ENCODE peak calls at places on chromosomes 7 and 10, in eight cellular contexts. One of them, this sample, is unnamed.

GRCh38 chr7:151686826-151687225 is 167.1 kb upstream of the RHEB start:
- DNase-seq in neural progenitor cell: no peak
- DNase-seq in Calu3: no peak
- DNase-seq in GM13977: peak
- DNase-seq in HFFc6: no peak
- DNase-seq in foreskin keratinocyte: no peak
- DNase-seq in left ventricle myocardium inferior: no peak
- DNase-seq in psoas muscle: no peak
- DNase-seq in this sample: no peak

GRCh38 chr7:116495737-116496136 is 3.8 kb upstream of the CAV2 start:
- DNase-seq in neural progenitor cell: no peak
- DNase-seq in Calu3: no peak
- DNase-seq in GM13977: no peak
- DNase-seq in HFFc6: no peak
- DNase-seq in foreskin keratinocyte: peak
- DNase-seq in left ventricle myocardium inferior: no peak
- DNase-seq in psoas muscle: no peak
- DNase-seq in this sample: peak

GRCh38 chr10:130141878-130142277 is 5.7 kb downstream of the GLRX3 start:
- DNase-seq in neural progenitor cell: no peak
- DNase-seq in Calu3: no peak
- DNase-seq in GM13977: peak
- DNase-seq in HFFc6: no peak
- DNase-seq in foreskin keratinocyte: no peak
- DNase-seq in left ventricle myocardium inferior: no peak
- DNase-seq in psoas muscle: no peak
- DNase-seq in this sample: no peak

GRCh38 chr10:3452234-3452633 is 279.7 kb upstream of the PITRM1 start:
- DNase-seq in neural progenitor cell: peak
- DNase-seq in Calu3: no peak
- DNase-seq in GM13977: no peak
- DNase-seq in HFFc6: peak
- DNase-seq in foreskin keratinocyte: peak
- DNase-seq in left ventricle myocardium inferior: no peak
- DNase-seq in psoas muscle: no peak
- DNase-seq in this sample: peak

GRCh38 chr10:106189254-106189653 is 975.3 kb downstream of the SORCS1 start:
- DNase-seq in neural progenitor cell: peak
- DNase-seq in Calu3: no peak
- DNase-seq in GM13977: peak
- DNase-seq in HFFc6: no peak
- DNase-seq in foreskin keratinocyte: no peak
- DNase-seq in left ventricle myocardium inferior: no peak
- DNase-seq in psoas muscle: no peak
- DNase-seq in this sample: peak

GRCh38 chr10:30046476-30046875 is 12.9 kb downstream of the JCAD start:
- DNase-seq in neural progenitor cell: no peak
- DNase-seq in Calu3: no peak
- DNase-seq in GM13977: no peak
- DNase-seq in HFFc6: no peak
- DNase-seq in foreskin keratinocyte: no peak
- DNase-seq in left ventricle myocardium inferior: no peak
- DNase-seq in psoas muscle: no peak
- DNase-seq in this sample: no peak

GRCh38 chr7:99141756-99142726 is 1.9 kb downstream of the SMURF1 start:
- DNase-seq in neural progenitor cell: peak
- DNase-seq in Calu3: peak
- DNase-seq in GM13977: no peak
- DNase-seq in HFFc6: peak
- DNase-seq in foreskin keratinocyte: no peak
- DNase-seq in left ventricle myocardium inferior: peak
- DNase-seq in psoas muscle: peak
- DNase-seq in this sample: peak

GRCh38 chr10:69803809-69804208 is 2.1 kb downstream of the COL13A1 start:
- DNase-seq in neural progenitor cell: no peak
- DNase-seq in Calu3: no peak
- DNase-seq in GM13977: no peak
- DNase-seq in HFFc6: no peak
- DNase-seq in foreskin keratinocyte: no peak
- DNase-seq in left ventricle myocardium inferior: no peak
- DNase-seq in psoas muscle: no peak
- DNase-seq in this sample: no peak

GRCh38 chr7:33774762-33775523 is 130.4 kb upstream of the BMPER start:
- DNase-seq in neural progenitor cell: no peak
- DNase-seq in Calu3: no peak
- DNase-seq in GM13977: no peak
- DNase-seq in HFFc6: no peak
- DNase-seq in foreskin keratinocyte: peak
- DNase-seq in left ventricle myocardium inferior: peak
- DNase-seq in psoas muscle: peak
- DNase-seq in this sample: peak

GRCh38 chr7:1054438-1055083 is 10.2 kb downstream of the GPR146 start:
- DNase-seq in neural progenitor cell: peak
- DNase-seq in Calu3: no peak
- DNase-seq in GM13977: no peak
- DNase-seq in HFFc6: no peak
- DNase-seq in foreskin keratinocyte: no peak
- DNase-seq in left ventricle myocardium inferior: peak
- DNase-seq in psoas muscle: peak
- DNase-seq in this sample: no peak

GRCh38 chr10:69869291-69869841 is 67.7 kb downstream of the COL13A1 start:
- DNase-seq in neural progenitor cell: no peak
- DNase-seq in Calu3: peak
- DNase-seq in GM13977: no peak
- DNase-seq in HFFc6: peak
- DNase-seq in foreskin keratinocyte: peak
- DNase-seq in left ventricle myocardium inferior: no peak
- DNase-seq in psoas muscle: peak
- DNase-seq in this sample: peak

GRCh38 chr10:45282061-45282460 is 33.3 kb downstream of the OR13A1 start:
- DNase-seq in neural progenitor cell: no peak
- DNase-seq in Calu3: no peak
- DNase-seq in GM13977: no peak
- DNase-seq in HFFc6: no peak
- DNase-seq in foreskin keratinocyte: no peak
- DNase-seq in left ventricle myocardium inferior: no peak
- DNase-seq in psoas muscle: no peak
- DNase-seq in this sample: no peak
- TF ChIP-seq CTCF in neural progenitor cell: no peak
- TF ChIP-seq CTCF in Calu3: no peak
- TF ChIP-seq CTCF in GM13977: no peak
- TF ChIP-seq CTCF in HFFc6: no peak
- TF ChIP-seq CTCF in foreskin keratinocyte: no peak
- TF ChIP-seq CTCF in left ventricle myocardium inferior: no peak
- TF ChIP-seq CTCF in psoas muscle: no peak
- TF ChIP-seq CTCF in this sample: no peak

DNA sequence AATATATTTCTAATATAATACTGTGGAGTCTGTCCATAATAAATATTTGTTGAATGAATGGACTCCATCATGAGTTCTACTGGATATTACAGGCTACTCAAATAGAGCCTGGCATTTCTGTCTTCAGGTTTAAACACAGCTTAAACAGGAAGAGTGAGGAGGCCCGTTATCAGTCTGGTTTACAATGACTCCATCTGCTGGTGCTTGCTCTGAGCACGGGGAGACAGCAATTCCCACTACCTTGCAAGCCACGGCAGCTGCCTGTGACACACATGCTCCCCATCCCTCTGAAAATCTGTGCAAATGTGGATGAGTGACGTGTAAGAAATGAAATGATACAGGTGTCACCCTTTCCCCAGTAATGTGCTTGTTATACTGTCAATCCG is 293.5 kb upstream of the IMMP2L start:
- DNase-seq in neural progenitor cell: peak
- DNase-seq in Calu3: no peak
- DNase-seq in GM13977: no peak
- DNase-seq in HFFc6: no peak
- DNase-seq in foreskin keratinocyte: no peak
- DNase-seq in left ventricle myocardium inferior: no peak
- DNase-seq in psoas muscle: no peak
- DNase-seq in this sample: peak
- TF ChIP-seq CTCF in neural progenitor cell: peak
- TF ChIP-seq CTCF in Calu3: no peak
- TF ChIP-seq CTCF in GM13977: no peak
- TF ChIP-seq CTCF in HFFc6: no peak
- TF ChIP-seq CTCF in foreskin keratinocyte: no peak
- TF ChIP-seq CTCF in left ventricle myocardium inferior: no peak
- TF ChIP-seq CTCF in psoas muscle: no peak
- TF ChIP-seq CTCF in this sample: peak

GRCh38 chr7:102873470-102874165 is 39.2 kb upstream of the LRRC17 start:
- DNase-seq in neural progenitor cell: no peak
- DNase-seq in Calu3: no peak
- DNase-seq in GM13977: no peak
- DNase-seq in HFFc6: no peak
- DNase-seq in foreskin keratinocyte: no peak
- DNase-seq in left ventricle myocardium inferior: no peak
- DNase-seq in psoas muscle: no peak
- DNase-seq in this sample: peak

GRCh38 chr7:102874166-102874829 is 38.5 kb upstream of the LRRC17 start:
- DNase-seq in neural progenitor cell: no peak
- DNase-seq in Calu3: peak
- DNase-seq in GM13977: peak
- DNase-seq in HFFc6: peak
- DNase-seq in foreskin keratinocyte: peak
- DNase-seq in left ventricle myocardium inferior: no peak
- DNase-seq in psoas muscle: no peak
- DNase-seq in this sample: peak

GRCh38 chr7:102874966-102875365 is 37.8 kb upstream of the LRRC17 start:
- DNase-seq in neural progenitor cell: no peak
- DNase-seq in Calu3: no peak
- DNase-seq in GM13977: no peak
- DNase-seq in HFFc6: no peak
- DNase-seq in foreskin keratinocyte: no peak
- DNase-seq in left ventricle myocardium inferior: no peak
- DNase-seq in psoas muscle: no peak
- DNase-seq in this sample: no peak

GRCh38 chr7:102872460-102872859 is 40.3 kb upstream of the LRRC17 start:
- DNase-seq in neural progenitor cell: no peak
- DNase-seq in Calu3: peak
- DNase-seq in GM13977: no peak
- DNase-seq in HFFc6: peak
- DNase-seq in foreskin keratinocyte: peak
- DNase-seq in left ventricle myocardium inferior: no peak
- DNase-seq in psoas muscle: no peak
- DNase-seq in this sample: peak

DNA sequence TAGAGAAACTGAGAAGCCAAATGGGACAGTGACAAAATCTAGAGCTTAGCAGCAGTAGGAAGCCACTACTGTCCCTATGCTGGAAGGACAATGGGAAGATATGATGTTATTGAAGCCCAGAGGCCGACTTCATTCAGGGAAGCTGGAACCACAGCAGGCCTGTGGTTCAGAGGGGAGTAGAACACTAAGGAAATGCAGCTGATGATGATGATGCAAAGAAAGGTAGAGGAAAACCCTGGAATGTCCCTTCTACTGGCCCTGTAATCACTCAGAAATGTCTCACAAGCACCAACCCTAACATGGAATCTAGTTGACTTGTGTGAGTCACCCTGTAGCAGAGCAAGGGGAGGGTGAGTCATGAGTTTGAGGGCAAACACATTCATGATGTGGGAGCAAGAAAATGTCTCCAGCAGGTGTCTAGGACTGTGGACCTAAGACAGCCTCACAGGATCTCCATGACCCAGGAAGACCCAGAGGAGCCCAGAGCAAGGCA is 37.1 kb upstream of the LRRC17 start:
- DNase-seq in neural progenitor cell: no peak
- DNase-seq in Calu3: peak
- DNase-seq in GM13977: no peak
- DNase-seq in HFFc6: peak
- DNase-seq in foreskin keratinocyte: peak
- DNase-seq in left ventricle myocardium inferior: no peak
- DNase-seq in psoas muscle: no peak
- DNase-seq in this sample: peak
- TF ChIP-seq CTCF in neural progenitor cell: no peak
- TF ChIP-seq CTCF in Calu3: no peak
- TF ChIP-seq CTCF in GM13977: no peak
- TF ChIP-seq CTCF in HFFc6: peak
- TF ChIP-seq CTCF in foreskin keratinocyte: peak
- TF ChIP-seq CTCF in left ventricle myocardium inferior: no peak
- TF ChIP-seq CTCF in psoas muscle: no peak
- TF ChIP-seq CTCF in this sample: peak

DNA sequence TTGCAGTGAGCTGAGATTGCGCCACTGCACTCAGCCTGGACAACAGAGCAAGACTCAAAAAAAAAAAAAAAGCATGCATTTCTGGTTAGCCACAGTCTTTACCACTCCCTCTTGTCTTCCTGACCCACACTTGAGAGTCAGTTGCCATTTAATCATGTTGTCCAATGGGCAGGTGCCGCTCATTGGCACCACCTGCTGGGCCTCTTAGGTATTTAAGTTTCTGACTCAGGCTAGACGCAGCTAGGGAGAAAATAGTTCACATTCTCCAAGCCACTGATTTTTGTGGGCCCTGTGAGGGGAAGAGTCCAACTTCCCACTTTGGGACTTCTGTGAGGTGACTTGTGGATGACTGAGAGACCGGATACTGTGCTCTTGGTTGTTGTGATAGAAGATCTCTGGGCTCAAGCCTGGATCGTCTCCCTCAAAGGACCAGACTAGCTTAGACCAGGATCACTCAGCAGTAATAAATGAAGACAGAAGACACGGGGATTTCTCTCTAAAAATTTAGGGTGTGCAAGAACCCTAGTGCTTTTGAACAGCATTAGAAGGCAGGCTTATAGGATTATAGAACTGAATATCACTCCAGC is 26.8 kb upstream of the SORCS3 start:
- DNase-seq in neural progenitor cell: peak
- DNase-seq in Calu3: peak
- DNase-seq in GM13977: peak
- DNase-seq in HFFc6: peak
- DNase-seq in foreskin keratinocyte: no peak
- DNase-seq in left ventricle myocardium inferior: no peak
- DNase-seq in psoas muscle: no peak
- DNase-seq in this sample: peak
- TF ChIP-seq CTCF in neural progenitor cell: peak
- TF ChIP-seq CTCF in Calu3: peak
- TF ChIP-seq CTCF in GM13977: peak
- TF ChIP-seq CTCF in HFFc6: peak
- TF ChIP-seq CTCF in foreskin keratinocyte: peak
- TF ChIP-seq CTCF in left ventricle myocardium inferior: peak
- TF ChIP-seq CTCF in psoas muscle: peak
- TF ChIP-seq CTCF in this sample: peak

DNA sequence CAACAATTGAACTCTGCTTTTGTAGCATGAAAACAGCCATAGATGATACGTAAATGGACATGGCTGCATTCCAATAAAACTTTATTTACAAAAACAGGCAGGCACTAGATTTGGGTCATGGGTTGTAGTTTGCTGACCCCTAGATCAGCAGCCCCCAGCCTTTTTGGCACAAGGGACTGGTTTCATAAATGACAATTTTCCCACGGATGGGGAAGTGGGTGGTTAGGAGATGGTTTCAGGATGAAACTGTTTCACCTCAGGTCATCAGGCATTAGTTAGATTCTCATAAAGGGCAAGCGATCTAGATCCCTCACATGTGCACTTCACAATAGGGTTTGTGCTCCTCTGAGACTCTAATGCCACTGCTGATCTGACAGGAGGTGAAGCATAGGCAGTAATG is 16.5 kb upstream of the ANK3 start:
- DNase-seq in neural progenitor cell: no peak
- DNase-seq in Calu3: no peak
- DNase-seq in GM13977: no peak
- DNase-seq in HFFc6: no peak
- DNase-seq in foreskin keratinocyte: no peak
- DNase-seq in left ventricle myocardium inferior: no peak
- DNase-seq in psoas muscle: no peak
- DNase-seq in this sample: no peak
- TF ChIP-seq CTCF in neural progenitor cell: no peak
- TF ChIP-seq CTCF in Calu3: no peak
- TF ChIP-seq CTCF in GM13977: no peak
- TF ChIP-seq CTCF in HFFc6: no peak
- TF ChIP-seq CTCF in foreskin keratinocyte: no peak
- TF ChIP-seq CTCF in left ventricle myocardium inferior: no peak
- TF ChIP-seq CTCF in psoas muscle: no peak
- TF ChIP-seq CTCF in this sample: no peak